ENCODE peak calls at places on chromosome 7, in nine cellular contexts. H, U, Y, W, G, K, I, O and N are unnamed samples.

GRCh38 chr7:21191317-21192073 is 236.4 kb upstream of the SP4 start:
- DNase-seq in H (no peak), O (no peak), U (no peak), I (no peak), K (no peak), W (no peak), Y (no peak), G (no peak), N (no peak)

GRCh38 chr7:29972315-29972669 is 17.3 kb downstream of the SCRN1 start:
- DNase-seq in K (no peak), U (no peak), I (no peak), O (no peak), W (no peak), G (no peak), Y (no peak), H (no peak), N (no peak)

GRCh38 chr7:305410-306151 is 15.6 kb downstream of the FOXL3 start:
- DNase-seq in K (no peak), U (peak), H (no peak), Y (no peak), G (no peak), O (no peak), I (no peak), W (no peak), N (no peak)

GRCh38 chr7:41885078-41885477 is 182.2 kb upstream of the INHBA start:
- DNase-seq in K (no peak), W (no peak), Y (peak), U (no peak), H (no peak), G (no peak), I (no peak), O (peak), N (no peak)

GRCh38 chr7:25009271-25009670 is 29.3 kb upstream of the OSBPL3 start:
- DNase-seq in I (peak), W (no peak), U (no peak), O (peak), H (no peak), K (no peak), Y (peak), G (no peak), N (no peak)

GRCh38 chr7:2032876-2033407 is 199.8 kb downstream of the MAD1L1 start:
- DNase-seq in I (no peak), Y (peak), U (peak), G (no peak), K (no peak), W (no peak), H (no peak), O (no peak), N (no peak)

GRCh38 chr7:133344275-133344674 is 91.4 kb downstream of the EXOC4 start:
- DNase-seq in U (no peak), W (no peak), G (no peak), O (peak), H (no peak), I (no peak), K (no peak), Y (peak), N (peak)

GRCh38 chr7:148124477-148124876 is 466.1 kb upstream of the C7orf33 start:
- DNase-seq in H (no peak), W (no peak), G (no peak), Y (no peak), U (no peak), I (no peak), O (no peak), K (no peak), N (no peak)

GRCh38 chr7:117132385-117133120 is 179.3 kb downstream of the ST7 start:
- DNase-seq in I (peak), G (no peak), W (no peak), U (no peak), Y (peak), K (no peak), O (peak), H (no peak), N (no peak)

GRCh38 chr7:45890902-45891461 is 2.7 kb downstream of the IGFBP1 start:
- DNase-seq in O (peak), G (no peak), K (no peak), Y (peak), W (no peak), U (no peak), H (no peak), I (peak), N (peak)

GRCh38 chr7:45295222-45295621 is 137.6 kb downstream of the RAMP3 start:
- DNase-seq in O (no peak), I (no peak), Y (no peak), G (no peak), U (no peak), H (no peak), K (no peak), W (no peak), N (no peak)

GRCh38 chr7:1663857-1664651 is 6.0 kb upstream of the ELFN1 start:
- DNase-seq in Y (no peak), K (no peak), I (no peak), G (no peak), O (no peak), H (no peak), U (peak), W (no peak), N (no peak)

GRCh38 chr7:36287371-36288241 is 102.1 kb upstream of the ANLN start:
- DNase-seq in I (peak), Y (no peak), O (no peak), H (peak), W (peak), U (peak), G (no peak), K (no peak), N (peak)

GRCh38 chr7:97372882-97373281 is 255.4 kb downstream of the SDHAF3 start:
- DNase-seq in G (no peak), I (no peak), K (no peak), U (no peak), H (no peak), Y (no peak), W (no peak), O (no peak), N (no peak)

GRCh38 chr7:108034586-108034985 is 31.6 kb upstream of the LAMB1 start:
- DNase-seq in H (no peak), Y (no peak), O (no peak), G (no peak), K (no peak), U (no peak), W (no peak), I (no peak), N (no peak)

GRCh38 chr7:149422914-149423285 is 38.0 kb downstream of the ZNF777 start:
- DNase-seq in G (no peak), K (no peak), W (no peak), U (peak), H (peak), Y (no peak), I (no peak), O (no peak), N (no peak)

GRCh38 chr7:141290365-141290764 is 216.5 kb downstream of the TMEM178B start:
- DNase-seq in G (no peak), K (no peak), I (no peak), O (no peak), H (no peak), W (no peak), U (no peak), Y (no peak), N (no peak)

GRCh38 chr7:127922661-127923060 is 108.6 kb downstream of the LRRC4 start:
- DNase-seq in U (no peak), I (no peak), K (no peak), G (no peak), H (no peak), W (no peak), O (no peak), Y (no peak), N (no peak)

GRCh38 chr7:35379481-35379880 is 125.6 kb upstream of the TBX20 start:
- DNase-seq in H (no peak), U (no peak), O (no peak), I (no peak), K (no peak), W (no peak), G (no peak), Y (no peak), N (peak)

GRCh38 chr7:28078036-28078901 is 102.3 kb downstream of the JAZF1 start:
- DNase-seq in O (peak), I (peak), K (peak), G (no peak), W (peak), Y (peak), H (peak), U (no peak), N (peak)

GRCh38 chr7:36019966-36020365 is 133.1 kb upstream of the EEPD1 start:
- DNase-seq in Y (no peak), O (no peak), K (no peak), H (no peak), U (no peak), G (no peak), I (no peak), W (no peak), N (no peak)